ENCODE peak calls at places on chromosomes 11 and 22, in four cellular contexts. P, K, Y and A are unnamed samples.

GRCh38 chr22:43811777-43812148 is 342 bp downstream of the EFCAB6 start:
- DNase-seq in P (no peak), Y (no peak), K (no peak), A (no peak)

GRCh38 chr22:22463855-22464540 is 44.5 kb downstream of the ZNF280B start:
- DNase-seq in Y (peak; percentile 67), K (no peak), P (peak; percentile 15), A (peak; percentile 51)

GRCh38 chr22:17777005-17777716 is 2.9 kb upstream of the BID start:
- DNase-seq in Y (no peak), P (no peak), K (no peak), A (no peak)

GRCh38 chr22:31947296-31947695 is 3.0 kb downstream of the YWHAH start:
- DNase-seq in P (peak; percentile 39), Y (no peak), K (no peak), A (no peak)

GRCh38 chr11:3182462-3182852 is 17.3 kb upstream of the OSBPL5 start:
- DNase-seq in K (no peak), P (no peak), Y (no peak), A (no peak)

GRCh38 chr11:21511835-21512440 is 680.9 kb upstream of the ANO5 start:
- DNase-seq in K (peak; percentile 71), Y (peak; percentile 36), P (peak; percentile 54), A (peak; percentile 3)

GRCh38 chr11:2777871-2778629 is 78.3 kb upstream of the KCNQ1OT1 start:
- DNase-seq in K (no peak), Y (peak; percentile 66), P (no peak), A (no peak)

GRCh38 chr11:103397369-103397768 is 288.1 kb downstream of the DYNC2H1 start:
- DNase-seq in K (no peak), P (no peak), Y (no peak), A (no peak)

GRCh38 chr11:2750601-2751522 is 51.1 kb upstream of the KCNQ1OT1 start:
- DNase-seq in K (no peak), P (no peak), Y (peak; percentile 72), A (no peak)

DNA sequence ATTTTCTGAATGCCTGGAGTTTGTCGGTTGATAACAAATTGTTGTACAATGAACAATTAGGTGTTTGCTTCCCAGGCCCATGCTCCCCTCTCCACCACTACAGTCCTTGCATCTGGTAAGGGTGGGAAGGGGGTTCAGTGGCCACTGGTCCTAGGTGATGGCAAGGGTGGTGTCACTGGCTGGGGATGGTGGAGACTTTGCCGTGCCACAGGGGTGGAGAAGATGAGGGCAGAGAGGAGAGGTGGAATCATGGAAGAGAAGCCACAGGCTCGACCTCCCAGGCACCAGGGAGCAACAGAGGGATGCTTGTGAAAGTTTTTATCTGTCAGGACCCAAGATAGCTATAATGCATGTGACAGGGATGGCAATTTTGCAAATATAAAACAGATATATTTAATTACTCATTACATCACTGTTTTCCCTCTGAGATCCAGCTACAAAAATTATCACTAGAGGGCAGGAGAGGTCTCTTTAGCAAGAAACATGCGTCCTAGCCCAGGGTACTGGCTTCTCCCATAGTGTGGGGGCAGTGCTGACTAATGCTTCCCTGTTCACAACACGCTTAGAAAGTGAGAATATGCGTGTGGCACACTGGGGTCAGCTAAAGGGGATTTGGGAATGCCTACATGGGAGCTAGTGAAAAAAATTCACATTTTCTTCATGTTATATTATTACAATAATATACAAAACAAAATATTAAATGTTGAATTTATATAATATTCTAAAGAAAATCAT is 49.0 kb upstream of the AMPD3 start:
- DNase-seq in Y (peak; percentile 77), P (peak; percentile 84), K (peak; percentile 31), A (peak; percentile 87)
- TF ChIP-seq SIN3A in Y (no peak), P (no peak), K (no peak), A (no peak)

DNA sequence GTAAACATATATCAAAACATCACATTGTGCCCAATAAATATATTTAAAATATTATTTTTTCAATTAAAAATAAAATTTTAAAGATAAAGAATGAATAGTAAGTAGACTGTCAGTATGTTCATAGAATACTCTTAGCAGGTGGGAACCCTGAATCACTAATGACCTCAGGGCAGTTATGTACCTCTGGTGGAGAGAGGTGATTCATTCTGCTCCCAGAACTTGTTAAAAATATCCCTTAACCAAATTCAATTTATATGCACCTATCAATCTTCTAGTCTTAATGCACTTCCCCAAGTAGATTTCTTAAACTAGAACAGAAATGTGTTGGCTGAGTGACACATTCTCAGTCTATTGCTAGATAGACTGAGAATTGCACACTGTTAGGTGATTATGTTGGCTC is 183.9 kb upstream of the SYN3 start:
- DNase-seq in P (no peak), Y (no peak), K (no peak), A (no peak)
- TF ChIP-seq SIN3A in P (no peak), Y (no peak), K (no peak), A (no peak)

GRCh38 chr11:11125618-11126017 is 227.4 kb downstream of the CSNK2A3 start:
- DNase-seq in P (no peak), Y (no peak), K (no peak), A (no peak)

GRCh38 chr11:11115475-11115874 is 237.6 kb downstream of the CSNK2A3 start:
- DNase-seq in Y (no peak), P (no peak), K (no peak), A (no peak)

GRCh38 chr11:11117730-11118129 is 235.3 kb downstream of the CSNK2A3 start:
- DNase-seq in Y (no peak), P (no peak), K (no peak), A (no peak)

DNA sequence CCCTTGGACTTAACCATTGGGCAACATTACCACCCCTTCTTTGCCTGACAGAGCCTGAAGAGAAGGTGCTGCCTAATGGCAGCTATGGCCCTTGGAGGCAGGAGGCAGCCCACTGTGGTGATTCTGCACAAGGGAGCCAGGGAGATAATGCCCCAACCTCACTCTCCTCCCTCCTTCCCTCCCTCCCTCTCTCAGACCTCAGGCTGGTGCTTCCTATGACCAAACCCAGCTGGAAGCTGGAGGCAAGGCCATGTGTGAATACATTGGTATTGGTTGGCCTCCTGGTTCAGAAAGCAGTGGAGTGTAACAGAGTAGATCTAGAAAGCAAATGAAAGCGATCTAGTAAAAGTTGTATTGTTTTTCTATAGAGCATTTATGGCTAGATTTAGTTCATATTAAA is 233.1 kb downstream of the CSNK2A3 start:
- DNase-seq in P (no peak), Y (no peak), K (no peak), A (no peak)
- TF ChIP-seq SIN3A in P (no peak), Y (no peak), K (no peak), A (no peak)

GRCh38 chr22:47020157-47020556 is 257.7 kb downstream of the TBC1D22A start:
- DNase-seq in Y (no peak), P (no peak), K (no peak), A (no peak)
- TF ChIP-seq SIN3A in Y (no peak), P (no peak), K (no peak), A (no peak)

GRCh38 chr22:37996079-37996478 is 11.7 kb upstream of the SOX10 start:
- DNase-seq in P (no peak), Y (peak; percentile 51), K (no peak), A (no peak)

GRCh38 chr22:37999236-37999635 is 14.9 kb upstream of the SOX10 start:
- DNase-seq in K (no peak), P (no peak), Y (no peak), A (peak; percentile 29)

GRCh38 chr22:37999640-38000272 is 15.4 kb upstream of the SOX10 start:
- DNase-seq in K (no peak), Y (no peak), P (no peak), A (peak; percentile 75)

GRCh38 chr22:37996515-37997246 is 12.3 kb upstream of the SOX10 start:
- DNase-seq in Y (no peak), P (no peak), K (no peak), A (no peak)

DNA sequence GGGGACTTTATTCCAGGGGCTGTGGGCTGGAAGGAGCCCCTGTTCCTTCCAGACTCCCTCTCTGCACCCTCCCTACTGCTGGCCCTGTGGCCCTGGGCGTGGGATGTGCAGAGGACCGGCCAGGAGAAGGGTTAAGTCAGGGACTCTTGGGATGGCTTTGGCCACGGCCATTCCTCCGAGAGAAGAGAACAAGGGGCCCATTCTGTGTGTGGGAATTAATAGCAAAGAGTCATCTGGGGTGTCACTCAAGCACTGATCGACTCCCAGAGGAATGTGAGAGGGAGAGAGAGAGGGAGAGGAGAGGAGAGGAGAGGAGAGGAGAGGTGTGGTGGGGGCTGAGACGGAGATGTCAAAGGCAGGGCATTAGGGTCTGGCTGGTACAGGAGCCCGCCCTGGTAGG is 14.2 kb upstream of the SOX10 start:
- DNase-seq in P (no peak), Y (no peak), K (no peak), A (no peak)
- TF ChIP-seq SIN3A in P (no peak), Y (no peak), K (no peak), A (no peak)

GRCh38 chr11:64226507-64227051 is 505 bp downstream of the NUDT22 start:
- DNase-seq in K (no peak), P (no peak), Y (peak; percentile 76), A (no peak)
- TF ChIP-seq SIN3A in K (no peak), P (no peak), Y (no peak), A (no peak)

GRCh38 chr11:23041104-23041503 is 180.8 kb upstream of the CCDC179 start:
- DNase-seq in P (no peak), K (no peak), Y (no peak), A (no peak)
- TF ChIP-seq SIN3A in P (no peak), K (no peak), Y (no peak), A (no peak)

GRCh38 chr11:93054881-93055280 is 85.4 kb downstream of the MTNR1B start:
- DNase-seq in K (no peak), Y (no peak), P (peak; percentile 88), A (peak; percentile 97)
- TF ChIP-seq SIN3A in K (no peak), Y (peak; percentile 33), P (no peak), A (peak; percentile 81)

DNA sequence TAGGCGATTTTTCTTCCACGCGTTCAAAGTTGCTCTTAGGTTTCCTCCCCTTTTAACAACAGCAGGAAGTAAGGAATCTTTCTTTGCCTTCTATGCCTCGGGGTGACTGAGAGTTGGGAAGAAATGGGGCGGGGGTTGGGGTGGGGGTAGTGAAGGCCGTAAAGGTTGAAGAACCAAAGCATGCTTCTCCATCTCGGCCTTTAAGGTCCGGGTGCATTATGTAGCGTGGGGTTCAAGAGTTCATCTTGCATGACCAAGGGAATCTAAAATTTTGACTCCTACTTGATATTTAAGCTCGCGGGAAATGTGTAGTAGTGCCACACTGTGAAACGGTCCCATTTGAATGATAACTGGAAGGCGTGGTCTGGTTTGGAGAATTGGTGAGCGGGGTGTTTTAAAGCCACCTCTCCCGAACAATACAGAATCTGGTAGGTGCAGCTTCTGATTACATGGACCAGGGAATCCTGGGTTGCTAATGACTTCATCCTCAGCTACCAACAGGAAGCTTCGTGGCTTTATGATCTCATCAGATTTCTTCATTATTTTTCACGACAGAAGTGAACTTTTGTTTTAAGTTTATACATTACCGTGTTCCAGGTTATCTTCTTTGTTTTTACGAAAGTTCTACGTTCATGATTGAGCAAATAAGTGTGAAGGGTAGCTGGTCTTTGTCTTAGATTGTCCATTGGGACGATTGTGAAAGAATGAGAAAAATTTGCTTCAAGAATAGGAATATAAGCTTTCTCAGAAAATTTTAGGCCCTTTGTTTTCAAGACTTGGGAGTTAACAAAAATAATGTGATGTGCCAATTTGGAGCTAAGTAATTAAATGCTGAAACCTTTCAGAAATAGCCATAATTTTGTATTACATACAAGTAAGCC is 1.6 kb downstream of the QSER1 start:
- DNase-seq in K (no peak), Y (peak; percentile 72), P (peak; percentile 82), A (peak; percentile 88)
- TF ChIP-seq SIN3A in K (no peak), Y (peak; percentile 86), P (no peak), A (peak; percentile 82)